ENCODE peak calls at places on chromosomes 5 and 9, in ten cellular contexts. V is NB4; U is stimulated activated CD8-positive, alpha-beta memory T cell treated with anti-CD3 and anti-CD28 coated beads, Interleukin-15, amount 100 ng/mL, for 24 hours; W is HCEC 1CT; N is ecto neural progenitor cell; F is suprapubic skin; X is C1 segment of cervical spinal cord; H is NCI-H82; J is left kidney; Y is NCI-H1092 treated with DMSO at 0.1 percent for 48 hours. M is an unnamed sample.

GRCh38 chr5:81301221-81302015 is at the start of gene ZCCHC9:
- DNase-seq in J (peak; percentile 99), V (peak; percentile 96), U (peak; percentile 85), H (peak; percentile 97), W (peak; percentile 94), N (peak; percentile 96), X (peak; percentile 84), Y (peak; percentile 83), F (peak; percentile 95), M (peak; percentile 94)

GRCh38 chr5:35618297-35618636 is 604 bp downstream of the SPEF2 start:
- DNase-seq in W (no peak), F (no peak), U (no peak), X (no peak), Y (no peak), V (no peak), H (no peak), J (no peak), N (no peak), M (no peak)

GRCh38 chr5:92637247-92637646 is 943.8 kb downstream of the NR2F1-AS1 start:
- DNase-seq in N (no peak), F (no peak), V (no peak), J (peak; percentile 3), Y (peak; percentile 41), U (no peak), H (no peak), W (no peak), X (no peak), M (no peak)

GRCh38 chr9:114311571-114312512 is 11.1 kb upstream of the ORM1 start:
- DNase-seq in U (no peak), X (no peak), H (no peak), W (no peak), J (no peak), N (peak; percentile 23), V (no peak), F (no peak), Y (no peak), M (peak; percentile 24)

GRCh38 chr5:139856694-139857093 is 61.1 kb downstream of the PSD2 start:
- DNase-seq in N (no peak), V (no peak), Y (peak; percentile 2), X (no peak), F (no peak), W (no peak), H (no peak), U (no peak), J (peak; percentile 39), M (no peak)

GRCh38 chr5:64746446-64746845 is 22.0 kb downstream of the SREK1IP1 start:
- DNase-seq in J (no peak), W (peak; percentile 27), X (no peak), N (no peak), V (no peak), F (no peak), Y (no peak), U (no peak), H (no peak), M (no peak)

GRCh38 chr5:172939045-172939444 is 20.2 kb upstream of the RPL26L1 start:
- DNase-seq in Y (no peak), V (peak; percentile 60), F (no peak), J (peak; percentile 40), N (no peak), H (peak; percentile 61), X (no peak), W (peak; percentile 27), U (no peak), M (no peak)

GRCh38 chr5:175614223-175614622 is 43.6 kb upstream of the HRH2 start:
- DNase-seq in Y (no peak), J (no peak), V (no peak), H (no peak), U (no peak), N (no peak), W (no peak), F (no peak), X (no peak), M (no peak)

GRCh38 chr9:119963798-119964372 is 594.6 kb upstream of the BRINP1 start:
- DNase-seq in H (peak; percentile 2), X (no peak), W (peak; percentile 62), F (no peak), U (no peak), Y (no peak), J (peak; percentile 83), V (peak; percentile 12), N (peak; percentile 82), M (peak; percentile 25)

GRCh38 chr9:37550781-37551180 is 25.4 kb downstream of the FBXO10 start:
- DNase-seq in U (no peak), F (no peak), Y (no peak), W (peak; percentile 32), V (no peak), J (no peak), X (no peak), N (no peak), H (no peak), M (no peak)

GRCh38 chr9:116099821-116100220 is 53.8 kb upstream of the PAPPA start:
- DNase-seq in J (no peak), V (no peak), H (no peak), F (no peak), Y (no peak), X (no peak), N (no peak), W (no peak), U (no peak), M (no peak)

GRCh38 chr9:37931586-37931985 is 27.7 kb upstream of the SLC25A51 start:
- DNase-seq in U (no peak), X (no peak), V (no peak), J (no peak), N (no peak), F (no peak), Y (no peak), W (no peak), H (no peak), M (no peak)

GRCh38 chr5:92634883-92635282 is 946.1 kb downstream of the NR2F1-AS1 start:
- DNase-seq in V (no peak), X (no peak), H (no peak), Y (peak; percentile 95), N (no peak), J (peak; percentile 73), W (no peak), F (no peak), U (no peak), M (no peak)

GRCh38 chr5:159175547-159175946 is 33.8 kb downstream of the RNF145 start:
- DNase-seq in Y (no peak), X (no peak), U (no peak), W (no peak), H (peak; percentile 29), N (no peak), F (no peak), J (no peak), V (no peak), M (no peak)

GRCh38 chr9:14899042-14899814 is 11.0 kb downstream of the FREM1 start:
- DNase-seq in V (no peak), U (no peak), N (no peak), W (no peak), H (no peak), F (no peak), X (no peak), Y (no peak), J (no peak), M (no peak)

GRCh38 chr5:150305577-150305976 is 2.9 kb upstream of the ARSI start:
- DNase-seq in N (no peak), X (no peak), W (no peak), V (no peak), F (no peak), J (no peak), U (no peak), H (no peak), Y (no peak), M (no peak)

GRCh38 chr5:6435356-6435755 is 13.3 kb upstream of the UBE2QL1 start:
- DNase-seq in X (no peak), N (peak; percentile 56), Y (no peak), H (peak; percentile 53), W (no peak), V (peak; percentile 22), U (no peak), F (no peak), J (peak; percentile 50), M (no peak)

GRCh38 chr5:93578813-93579560 is 2.0 kb downstream of the NR2F1-AS1 start:
- DNase-seq in W (peak; percentile 81), J (peak; percentile 90), V (peak; percentile 96), X (no peak), H (peak; percentile 10), Y (no peak), U (no peak), F (no peak), N (no peak), M (no peak)

GRCh38 chr5:168118042-168118668 is 173.3 kb upstream of the WWC1 start:
- DNase-seq in J (no peak), Y (peak; percentile 1), X (no peak), H (no peak), N (peak; percentile 63), W (no peak), V (no peak), U (no peak), F (no peak), M (no peak)

GRCh38 chr5:159156839-159157238 is 52.5 kb downstream of the RNF145 start:
- DNase-seq in J (peak; percentile 82), X (no peak), W (peak; percentile 64), V (peak; percentile 71), Y (peak; percentile 48), U (no peak), H (peak; percentile 83), F (no peak), N (no peak), M (no peak)

GRCh38 chr9:123926986-123927385 is 2.9 kb downstream of the DENND1A start:
- DNase-seq in X (no peak), V (no peak), N (no peak), F (no peak), J (no peak), Y (no peak), U (no peak), H (no peak), W (no peak), M (no peak)

GRCh38 chr9:35108946-35109575 is 6.1 kb upstream of the STOML2 start:
- DNase-seq in N (no peak), X (no peak), J (no peak), F (no peak), U (no peak), Y (no peak), V (peak; percentile 76), W (no peak), H (no peak), M (no peak)

GRCh38 chr5:149037819-149038218 is 25.0 kb downstream of the SH3TC2 start:
- DNase-seq in Y (no peak), N (no peak), V (peak; percentile 89), X (no peak), F (no peak), H (no peak), J (no peak), U (no peak), W (no peak), M (no peak)

GRCh38 chr9:23820731-23821399 is 5.2 kb downstream of the ELAVL2 start:
- DNase-seq in V (no peak), F (no peak), H (peak; percentile 74), Y (no peak), J (peak; percentile 80), X (no peak), N (peak; percentile 69), W (no peak), U (no peak), M (no peak)

GRCh38 chr9:35112257-35113020 is 3.2 kb downstream of the ATOSB start:
- DNase-seq in N (no peak), V (peak; percentile 47), X (peak; percentile 35), H (no peak), U (no peak), W (peak; percentile 81), F (no peak), Y (no peak), J (no peak), M (no peak)